ENCODE peak calls at places on chromosomes 6 and 20, in four cellular contexts. V is IMR-90, H is H9, P is H1. R is an unnamed sample.

GRCh38 chr6:43788305-43788704 is 18.3 kb downstream of the VEGFA start:
- DNase-seq in V (no peak), H (no peak), P (no peak), R (no peak)

GRCh38 chr6:140671926-140672325 is 1297.5 kb upstream of the CITED2 start:
- DNase-seq in V (no peak), H (no peak), P (no peak), R (peak)

GRCh38 chr6:22099241-22099640 is 197.6 kb downstream of the PRL start:
- DNase-seq in V (no peak), H (no peak), P (no peak), R (no peak)

GRCh38 chr20:17281478-17281877 is 54.6 kb downstream of the PCSK2 start:
- DNase-seq in V (peak), H (peak), P (peak), R (peak)

GRCh38 chr6:17589402-17590116 is 10.5 kb upstream of the FAM8A1 start:
- DNase-seq in V (peak), H (peak), P (no peak), R (peak)

GRCh38 chr6:40714576-40715500 is 127.7 kb upstream of the LRFN2 start:
- DNase-seq in V (no peak), H (no peak), P (no peak), R (no peak)

GRCh38 chr6:107116328-107116892 is 1.1 kb upstream of the BEND3 start:
- DNase-seq in V (no peak), H (peak), P (peak), R (peak)

GRCh38 chr6:23635150-23635549 is 490.9 kb upstream of the NRSN1 start:
- DNase-seq in V (no peak), H (no peak), P (no peak), R (no peak)

GRCh38 chr6:167898673-167899311 is 72.1 kb downstream of the AFDN start:
- DNase-seq in V (peak), H (no peak), P (no peak), R (peak)

GRCh38 chr6:112941613-112942012 is 594.5 kb downstream of the RFPL4B start:
- DNase-seq in V (peak), H (no peak), P (no peak), R (no peak)

GRCh38 chr6:112936079-112936472 is 588.9 kb downstream of the RFPL4B start:
- DNase-seq in V (no peak), H (no peak), P (no peak), R (no peak)

GRCh38 chr6:112938656-112939055 is 591.5 kb downstream of the RFPL4B start:
- DNase-seq in V (no peak), H (no peak), P (no peak), R (no peak)

GRCh38 chr6:112936476-112936875 is 589.3 kb downstream of the RFPL4B start:
- DNase-seq in V (peak), H (no peak), P (no peak), R (no peak)

DNA sequence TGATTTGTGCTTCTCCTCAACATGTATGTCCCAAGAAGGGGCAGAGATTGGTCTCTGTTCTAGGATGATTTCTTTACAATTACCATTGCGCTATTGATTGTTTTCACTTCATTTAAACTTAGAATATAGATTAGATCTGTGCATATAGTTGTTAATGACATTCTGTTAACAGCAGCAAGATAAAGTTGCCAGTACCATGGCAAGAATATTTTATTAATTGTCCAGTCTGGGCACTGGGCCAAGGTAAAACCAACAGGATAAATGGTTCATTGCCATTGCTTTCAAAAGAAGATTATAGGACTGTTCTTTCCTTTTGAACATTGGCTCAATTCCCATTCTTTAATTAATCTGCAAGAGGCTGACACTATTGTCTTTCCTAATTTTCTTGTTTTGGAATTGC is 592.4 kb downstream of the RFPL4B start:
- DNase-seq in V (no peak), H (no peak), P (no peak), R (no peak)
- H3K4ac ChIP-seq in V (no peak), H (no peak), P (no peak), R (no peak)

DNA sequence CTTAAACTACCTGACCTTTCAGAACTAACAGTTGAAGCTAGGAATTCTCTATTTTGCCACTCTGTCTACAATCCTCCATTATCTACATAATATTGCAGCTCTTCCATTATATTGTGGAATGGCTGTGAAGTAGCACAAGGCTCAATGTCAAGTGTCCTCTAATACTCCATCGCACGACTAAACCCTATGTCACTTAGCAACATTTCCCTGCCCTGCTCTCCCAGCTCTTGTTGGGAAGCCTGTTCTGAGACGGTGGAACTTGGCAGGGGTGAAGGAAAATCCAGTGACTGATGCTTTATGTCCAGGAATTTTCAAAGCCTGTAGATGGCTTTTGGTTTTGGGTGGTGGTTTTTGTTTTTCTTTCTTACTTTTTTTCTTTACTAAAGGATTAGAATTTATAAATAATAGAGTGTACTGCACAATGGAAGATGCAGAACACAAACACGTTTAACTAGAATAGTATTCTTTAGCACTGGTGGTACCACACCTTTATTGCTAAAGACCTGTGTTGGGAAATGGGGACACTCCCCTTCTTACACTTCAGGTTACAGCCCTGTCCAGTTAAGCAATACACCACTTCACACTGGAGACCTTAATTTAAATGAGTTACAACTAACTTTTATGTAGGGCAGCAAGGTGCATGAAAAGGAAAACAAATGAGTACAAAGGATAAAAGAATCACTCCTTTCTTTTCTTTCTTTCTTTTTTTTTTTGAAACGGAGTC is 20.7 kb upstream of the AMD1 start:
- DNase-seq in V (no peak), H (no peak), P (no peak), R (no peak)
- H4K5ac ChIP-seq in V (no peak), H (no peak), P (no peak), R (no peak)

GRCh38 chr6:52735071-52735470 is 28.2 kb downstream of the GSTA2 start:
- DNase-seq in V (no peak), H (no peak), P (no peak), R (no peak)
- H3K4ac ChIP-seq in V (no peak), H (no peak), P (no peak), R (no peak)

GRCh38 chr6:80174931-80175572 is 68.6 kb downstream of the BCKDHB start:
- DNase-seq in V (peak), H (no peak), P (no peak), R (no peak)
- H4K5ac ChIP-seq in V (no peak), H (no peak), P (no peak), R (no peak)

GRCh38 chr20:57391439-57392129 is 388 bp downstream of the RBM38 start:
- DNase-seq in V (no peak), H (no peak), P (no peak), R (no peak)
- H3K4ac ChIP-seq in V (peak), H (no peak), P (no peak), R (peak)

DNA sequence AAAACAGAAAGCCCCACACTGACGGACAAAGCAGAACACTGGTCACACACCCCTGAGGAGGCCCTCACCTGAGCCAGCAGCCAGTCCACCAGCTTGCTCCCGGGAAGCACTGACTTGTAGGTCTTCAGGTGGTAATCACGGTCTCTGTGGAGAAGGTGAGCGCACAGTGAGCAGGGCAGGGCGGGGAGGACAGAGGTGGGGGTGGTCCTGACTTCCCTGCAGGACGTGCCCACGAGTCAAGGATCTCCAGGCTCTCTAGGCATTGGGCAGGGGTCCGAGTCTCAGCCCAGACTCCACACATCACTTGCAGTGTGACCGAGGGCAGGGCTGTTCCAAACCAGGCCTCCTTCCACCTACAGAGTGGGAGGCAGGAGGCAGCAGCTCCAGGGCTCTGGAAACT is 151.7 kb downstream of the PREX1 start:
- DNase-seq in V (no peak), H (no peak), P (no peak), R (no peak)
- H4K5ac ChIP-seq in V (no peak), H (no peak), P (no peak), R (no peak)